ENCODE peak calls at places on chromosomes 1 and 21, in six cellular contexts. One of them, this sample, is unnamed.

GRCh38 chr21:33411949-33412430 is 8.8 kb downstream of the IFNGR2 start:
- DNase-seq in epithelial cell of esophagus: no peak
- DNase-seq in AG10803: no peak
- DNase-seq in RWPE1: no peak
- DNase-seq in WTC11: no peak
- DNase-seq in nephron progenitor cell: no peak
- DNase-seq in this sample: no peak

GRCh38 chr1:218971166-218971565 is 202.5 kb upstream of the LYPLAL1 start:
- DNase-seq in epithelial cell of esophagus: no peak
- DNase-seq in AG10803: no peak
- DNase-seq in RWPE1: no peak
- DNase-seq in WTC11: no peak
- DNase-seq in nephron progenitor cell: no peak
- DNase-seq in this sample: peak; percentile 24

GRCh38 chr1:110235839-110236682 is 25.9 kb downstream of the KCNC4 start:
- DNase-seq in epithelial cell of esophagus: peak; percentile 98
- DNase-seq in AG10803: peak; percentile 74
- DNase-seq in RWPE1: peak; percentile 49
- DNase-seq in WTC11: no peak
- DNase-seq in nephron progenitor cell: no peak
- DNase-seq in this sample: peak; percentile 74

GRCh38 chr1:224333309-224333926 is 3.4 kb upstream of the NVL start:
- DNase-seq in epithelial cell of esophagus: peak; percentile 66
- DNase-seq in AG10803: peak; percentile 63
- DNase-seq in RWPE1: peak; percentile 46
- DNase-seq in WTC11: no peak
- DNase-seq in nephron progenitor cell: no peak
- DNase-seq in this sample: peak; percentile 78

GRCh38 chr1:10489291-10490055 is 14.7 kb downstream of the PEX14 start:
- DNase-seq in epithelial cell of esophagus: no peak
- DNase-seq in AG10803: no peak
- DNase-seq in RWPE1: no peak
- DNase-seq in WTC11: no peak
- DNase-seq in nephron progenitor cell: no peak
- DNase-seq in this sample: no peak

GRCh38 chr1:245810789-245811337 is 656.1 kb downstream of the KIF26B start:
- DNase-seq in epithelial cell of esophagus: no peak
- DNase-seq in AG10803: no peak
- DNase-seq in RWPE1: no peak
- DNase-seq in WTC11: no peak
- DNase-seq in nephron progenitor cell: no peak
- DNase-seq in this sample: no peak

GRCh38 chr1:11352058-11352715 is 79.2 kb downstream of the UBIAD1 start:
- DNase-seq in epithelial cell of esophagus: no peak
- DNase-seq in AG10803: no peak
- DNase-seq in RWPE1: no peak
- DNase-seq in WTC11: no peak
- DNase-seq in nephron progenitor cell: no peak
- DNase-seq in this sample: no peak

GRCh38 chr1:185526318-185527307 is 207.6 kb upstream of the HMCN1 start:
- DNase-seq in epithelial cell of esophagus: no peak
- DNase-seq in AG10803: no peak
- DNase-seq in RWPE1: no peak
- DNase-seq in WTC11: no peak
- DNase-seq in nephron progenitor cell: no peak
- DNase-seq in this sample: no peak

GRCh38 chr1:230495891-230496385 is 69.8 kb upstream of the PGBD5 start:
- DNase-seq in epithelial cell of esophagus: no peak
- DNase-seq in AG10803: no peak
- DNase-seq in RWPE1: no peak
- DNase-seq in WTC11: no peak
- DNase-seq in nephron progenitor cell: no peak
- DNase-seq in this sample: peak; percentile 4

GRCh38 chr1:19341201-19342076 is 29.3 kb downstream of the SLC66A1 start:
- DNase-seq in epithelial cell of esophagus: peak; percentile 77
- DNase-seq in AG10803: peak; percentile 74
- DNase-seq in RWPE1: peak; percentile 76
- DNase-seq in WTC11: peak; percentile 93
- DNase-seq in nephron progenitor cell: peak; percentile 87
- DNase-seq in this sample: peak; percentile 86

GRCh38 chr21:36211660-36212512 is 55.3 kb downstream of the DOP1B start:
- DNase-seq in epithelial cell of esophagus: peak; percentile 59
- DNase-seq in AG10803: peak; percentile 71
- DNase-seq in RWPE1: peak; percentile 71
- DNase-seq in WTC11: no peak
- DNase-seq in nephron progenitor cell: no peak
- DNase-seq in this sample: peak; percentile 86

GRCh38 chr1:43529206-43529731 is 1.4 kb upstream of the PTPRF start:
- DNase-seq in epithelial cell of esophagus: peak; percentile 88
- DNase-seq in AG10803: peak; percentile 86
- DNase-seq in RWPE1: peak; percentile 80
- DNase-seq in WTC11: peak; percentile 89
- DNase-seq in nephron progenitor cell: peak; percentile 88
- DNase-seq in this sample: peak; percentile 90

GRCh38 chr1:149936992-149937705 is 470 bp upstream of the MTMR11 start:
- DNase-seq in epithelial cell of esophagus: peak; percentile 94
- DNase-seq in AG10803: peak; percentile 39
- DNase-seq in RWPE1: peak; percentile 90
- DNase-seq in WTC11: no peak
- DNase-seq in nephron progenitor cell: no peak
- DNase-seq in this sample: peak; percentile 41

GRCh38 chr1:217153361-217153760 is 430.1 kb upstream of the ESRRG start:
- DNase-seq in epithelial cell of esophagus: no peak
- DNase-seq in AG10803: no peak
- DNase-seq in RWPE1: no peak
- DNase-seq in WTC11: no peak
- DNase-seq in nephron progenitor cell: no peak
- DNase-seq in this sample: no peak

GRCh38 chr1:27392778-27393635 is 585 bp downstream of the GPR3 start:
- DNase-seq in epithelial cell of esophagus: no peak
- DNase-seq in AG10803: no peak
- DNase-seq in RWPE1: no peak
- DNase-seq in WTC11: no peak
- DNase-seq in nephron progenitor cell: no peak
- DNase-seq in this sample: no peak

DNA sequence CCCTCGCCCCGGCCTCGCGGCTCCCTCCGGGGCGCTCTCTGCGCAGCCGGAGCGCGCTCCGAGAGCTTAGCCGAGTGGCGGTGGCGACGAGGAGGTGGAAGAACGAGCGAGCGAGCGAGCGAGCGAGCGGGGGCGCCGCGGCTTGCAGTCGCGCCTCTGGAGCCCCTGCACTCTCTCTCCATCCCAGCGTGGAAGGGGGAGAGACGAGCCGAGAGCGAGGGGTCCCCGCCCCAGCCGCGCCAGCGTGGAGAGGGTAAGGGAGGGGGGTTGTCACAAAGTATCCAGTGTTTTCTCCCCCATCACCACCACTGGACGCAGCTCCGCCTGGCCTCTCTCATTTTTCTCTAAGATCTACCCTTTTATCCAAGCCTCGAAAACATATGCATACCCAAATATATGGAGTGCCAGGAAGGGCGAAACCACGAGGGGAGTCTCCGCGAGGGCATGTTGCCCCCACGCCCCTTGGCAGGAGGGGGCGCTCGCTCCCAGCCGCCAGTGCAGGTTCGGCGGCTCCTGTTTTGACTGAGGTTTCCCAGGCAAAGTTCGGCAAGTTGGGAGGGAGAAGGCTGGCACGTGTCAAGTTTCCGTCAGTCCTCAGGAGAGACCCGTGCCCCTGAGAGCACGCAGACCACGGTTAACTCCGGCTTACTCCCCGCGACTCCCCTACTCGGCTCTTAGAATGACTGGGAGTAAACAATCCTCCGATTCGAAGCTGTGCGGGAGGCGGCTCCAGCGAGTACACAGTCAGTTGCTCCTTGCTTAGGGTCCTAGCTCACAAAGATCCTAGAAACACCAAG is 569 bp upstream of the DAB1 start:
- DNase-seq in epithelial cell of esophagus: peak; percentile 40
- DNase-seq in AG10803: peak; percentile 42
- DNase-seq in RWPE1: no peak
- DNase-seq in WTC11: peak; percentile 79
- DNase-seq in nephron progenitor cell: peak; percentile 71
- DNase-seq in this sample: peak; percentile 32
- TF ChIP-seq CTCF in epithelial cell of esophagus: peak; percentile 59
- TF ChIP-seq CTCF in AG10803: peak; percentile 79
- TF ChIP-seq CTCF in RWPE1: no peak
- TF ChIP-seq CTCF in WTC11: peak; percentile 75
- TF ChIP-seq CTCF in nephron progenitor cell: peak; percentile 66
- TF ChIP-seq CTCF in this sample: peak; percentile 58

GRCh38 chr1:160340146-160340545 is 2.9 kb downstream of the COPA start:
- DNase-seq in epithelial cell of esophagus: no peak
- DNase-seq in AG10803: no peak
- DNase-seq in RWPE1: no peak
- DNase-seq in WTC11: no peak
- DNase-seq in nephron progenitor cell: no peak
- DNase-seq in this sample: no peak

GRCh38 chr1:160346953-160347352 is 3.8 kb downstream of the NCSTN start:
- DNase-seq in epithelial cell of esophagus: no peak
- DNase-seq in AG10803: no peak
- DNase-seq in RWPE1: no peak
- DNase-seq in WTC11: no peak
- DNase-seq in nephron progenitor cell: no peak
- DNase-seq in this sample: no peak

GRCh38 chr1:160342520-160342919 is 530 bp downstream of the COPA start:
- DNase-seq in epithelial cell of esophagus: no peak
- DNase-seq in AG10803: peak; percentile 8
- DNase-seq in RWPE1: no peak
- DNase-seq in WTC11: no peak
- DNase-seq in nephron progenitor cell: no peak
- DNase-seq in this sample: peak; percentile 20

GRCh38 chr1:160340866-160341265 is 2.2 kb downstream of the COPA start:
- DNase-seq in epithelial cell of esophagus: peak; percentile 36
- DNase-seq in AG10803: no peak
- DNase-seq in RWPE1: no peak
- DNase-seq in WTC11: no peak
- DNase-seq in nephron progenitor cell: no peak
- DNase-seq in this sample: no peak

GRCh38 chr1:160342953-160343869 is at the start of the genes COPA and NCSTN:
- DNase-seq in epithelial cell of esophagus: peak; percentile 96
- DNase-seq in AG10803: peak; percentile 96
- DNase-seq in RWPE1: peak; percentile 89
- DNase-seq in WTC11: peak; percentile 93
- DNase-seq in nephron progenitor cell: peak; percentile 90
- DNase-seq in this sample: peak; percentile 98
- TF ChIP-seq CTCF in epithelial cell of esophagus: peak; percentile 7
- TF ChIP-seq CTCF in AG10803: no peak
- TF ChIP-seq CTCF in RWPE1: no peak
- TF ChIP-seq CTCF in WTC11: no peak
- TF ChIP-seq CTCF in nephron progenitor cell: no peak
- TF ChIP-seq CTCF in this sample: peak; percentile 6

GRCh38 chr1:213988639-213989070 is 882 bp downstream of the PROX1 start:
- DNase-seq in epithelial cell of esophagus: no peak
- DNase-seq in AG10803: no peak
- DNase-seq in RWPE1: peak; percentile 33
- DNase-seq in WTC11: no peak
- DNase-seq in nephron progenitor cell: peak; percentile 41
- DNase-seq in this sample: no peak

GRCh38 chr1:213987422-213987875 is 324 bp upstream of the PROX1 start:
- DNase-seq in epithelial cell of esophagus: no peak
- DNase-seq in AG10803: peak; percentile 17
- DNase-seq in RWPE1: no peak
- DNase-seq in WTC11: no peak
- DNase-seq in nephron progenitor cell: no peak
- DNase-seq in this sample: no peak

GRCh38 chr1:213986925-213987250 is 885 bp upstream of the PROX1 start:
- DNase-seq in epithelial cell of esophagus: no peak
- DNase-seq in AG10803: no peak
- DNase-seq in RWPE1: no peak
- DNase-seq in WTC11: no peak
- DNase-seq in nephron progenitor cell: no peak
- DNase-seq in this sample: no peak

GRCh38 chr1:213989071-213989739 is 1.4 kb downstream of the PROX1 start:
- DNase-seq in epithelial cell of esophagus: peak; percentile 3
- DNase-seq in AG10803: no peak
- DNase-seq in RWPE1: no peak
- DNase-seq in WTC11: peak; percentile 54
- DNase-seq in nephron progenitor cell: peak; percentile 50
- DNase-seq in this sample: no peak

DNA sequence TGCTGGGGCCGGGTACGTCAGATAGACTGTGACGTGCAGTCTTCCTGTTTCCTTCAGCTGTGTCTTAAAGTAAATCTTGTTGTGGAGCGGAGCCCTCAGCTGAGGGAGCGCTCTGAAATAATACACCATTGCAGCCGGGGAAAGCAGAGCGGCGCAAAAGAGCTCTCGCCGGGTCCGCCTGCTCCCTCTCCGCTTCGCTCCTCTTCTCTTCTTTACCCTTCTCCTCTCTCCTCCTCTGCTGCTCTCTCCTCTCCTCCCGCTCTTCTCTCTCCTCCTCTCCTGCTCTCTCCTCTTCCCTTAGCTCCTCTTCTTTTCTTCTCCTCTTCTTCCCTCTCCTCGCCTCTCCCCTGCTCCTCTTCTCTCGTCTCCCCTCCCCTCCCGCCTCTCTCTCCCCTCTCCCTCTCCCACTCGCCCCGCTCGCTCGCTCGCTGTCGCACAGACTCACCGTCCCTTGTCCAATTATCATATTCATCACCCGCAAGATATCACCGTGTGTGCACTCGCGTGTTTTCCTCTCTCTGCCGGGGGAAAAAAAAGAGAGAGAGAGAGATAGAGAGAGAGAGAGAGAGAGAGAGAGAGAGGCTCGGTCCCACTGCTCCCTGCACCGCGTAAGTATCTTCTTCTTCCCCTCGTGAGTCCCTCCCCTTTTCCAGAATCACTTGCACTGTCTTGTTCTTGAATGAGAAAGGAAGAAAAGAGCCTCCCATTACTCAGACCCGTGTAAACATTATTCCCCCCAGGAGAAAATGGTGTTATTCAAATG is at the start of gene PROX1:
- DNase-seq in epithelial cell of esophagus: peak; percentile 85
- DNase-seq in AG10803: peak; percentile 77
- DNase-seq in RWPE1: peak; percentile 91
- DNase-seq in WTC11: peak; percentile 85
- DNase-seq in nephron progenitor cell: peak; percentile 84
- DNase-seq in this sample: peak; percentile 79
- TF ChIP-seq CTCF in epithelial cell of esophagus: no peak
- TF ChIP-seq CTCF in AG10803: peak; percentile 14
- TF ChIP-seq CTCF in RWPE1: peak; percentile 10
- TF ChIP-seq CTCF in WTC11: no peak
- TF ChIP-seq CTCF in nephron progenitor cell: no peak
- TF ChIP-seq CTCF in this sample: no peak

GRCh38 chr1:227799756-227800155 is 15.7 kb upstream of the PRSS38 start:
- DNase-seq in epithelial cell of esophagus: no peak
- DNase-seq in AG10803: no peak
- DNase-seq in RWPE1: no peak
- DNase-seq in WTC11: no peak
- DNase-seq in nephron progenitor cell: no peak
- DNase-seq in this sample: no peak

GRCh38 chr1:227809026-227809425 is 6.4 kb upstream of the PRSS38 start:
- DNase-seq in epithelial cell of esophagus: no peak
- DNase-seq in AG10803: no peak
- DNase-seq in RWPE1: no peak
- DNase-seq in WTC11: no peak
- DNase-seq in nephron progenitor cell: no peak
- DNase-seq in this sample: no peak

GRCh38 chr1:227808566-227808965 is 6.9 kb upstream of the PRSS38 start:
- DNase-seq in epithelial cell of esophagus: peak; percentile 30
- DNase-seq in AG10803: peak; percentile 37
- DNase-seq in RWPE1: no peak
- DNase-seq in WTC11: no peak
- DNase-seq in nephron progenitor cell: no peak
- DNase-seq in this sample: no peak

GRCh38 chr1:227803933-227804332 is 11.5 kb upstream of the PRSS38 start:
- DNase-seq in epithelial cell of esophagus: no peak
- DNase-seq in AG10803: no peak
- DNase-seq in RWPE1: no peak
- DNase-seq in WTC11: no peak
- DNase-seq in nephron progenitor cell: no peak
- DNase-seq in this sample: no peak

GRCh38 chr1:227805606-227806197 is 9.8 kb upstream of the PRSS38 start:
- DNase-seq in epithelial cell of esophagus: peak; percentile 98
- DNase-seq in AG10803: peak; percentile 96
- DNase-seq in RWPE1: peak; percentile 98
- DNase-seq in WTC11: no peak
- DNase-seq in nephron progenitor cell: no peak
- DNase-seq in this sample: peak; percentile 95
- TF ChIP-seq CTCF in epithelial cell of esophagus: peak; percentile 17
- TF ChIP-seq CTCF in AG10803: no peak
- TF ChIP-seq CTCF in RWPE1: peak; percentile 51
- TF ChIP-seq CTCF in WTC11: no peak
- TF ChIP-seq CTCF in nephron progenitor cell: no peak
- TF ChIP-seq CTCF in this sample: no peak

This sample was measured in cardiac fibroblast.